ENCODE peak calls at places on chromosome 3, in four cellular contexts. N, F, X and L are unnamed samples.

GRCh38 chr3:74271541-74271940 is 342.9 kb downstream of the CNTN3 start:
- DNase-seq in X (no peak), F (no peak), N (no peak), L (no peak)

GRCh38 chr3:138862924-138863775 is 28.4 kb upstream of the PIK3CB start:
- DNase-seq in N (peak; percentile 29), F (peak; percentile 35), X (peak; percentile 97), L (peak; percentile 62)

GRCh38 chr3:177439729-177440269 is 242.5 kb upstream of the TBL1XR1 start:
- DNase-seq in F (no peak), N (no peak), X (no peak), L (no peak)

GRCh38 chr3:52473031-52473430 is 17.6 kb downstream of the NISCH start:
- DNase-seq in F (no peak), X (no peak), N (no peak), L (no peak)

GRCh38 chr3:71487418-71487817 is 96.1 kb downstream of the FOXP1 start:
- DNase-seq in X (no peak), N (no peak), F (no peak), L (no peak)

GRCh38 chr3:25830373-25831305 is 40.7 kb downstream of the OXSM start:
- DNase-seq in X (no peak), N (no peak), F (no peak), L (no peak)

GRCh38 chr3:134373278-134373941 is 837 bp downstream of the AMOTL2 start:
- DNase-seq in F (peak; percentile 92), N (peak; percentile 74), X (peak; percentile 86), L (no peak)

GRCh38 chr3:52109556-52110380 is 44.5 kb downstream of the POC1A start:
- DNase-seq in N (no peak), F (no peak), X (no peak), L (no peak)

GRCh38 chr3:102688556-102688930 is 253.7 kb downstream of the ZPLD1 start:
- DNase-seq in X (no peak), N (no peak), F (no peak), L (no peak)

GRCh38 chr3:54882114-54882833 is 45.6 kb downstream of the LRTM1 start:
- DNase-seq in N (no peak), F (no peak), X (no peak), L (no peak)

GRCh38 chr3:132549890-132550578 is 47.0 kb upstream of the ACKR4 start:
- DNase-seq in N (no peak), F (no peak), X (no peak), L (no peak)

GRCh38 chr3:70853161-70853560 is 540.7 kb upstream of the MDFIC2 start:
- DNase-seq in N (no peak), X (no peak), F (no peak), L (no peak)

GRCh38 chr3:141127344-141128125 is 76.4 kb downstream of the SPSB4 start:
- DNase-seq in N (no peak), X (no peak), F (no peak), L (no peak)

GRCh38 chr3:170585008-170585936 is 603 bp downstream of the SLC7A14 start:
- DNase-seq in N (no peak), X (no peak), F (peak; percentile 45), L (no peak)

GRCh38 chr3:86991840-86992430 is 986 bp upstream of the VGLL3 start:
- DNase-seq in X (no peak), N (no peak), F (no peak), L (no peak)

GRCh38 chr3:38401563-38401962 is 52.1 kb upstream of the ACVR2B start:
- DNase-seq in F (no peak), X (no peak), N (no peak), L (no peak)

GRCh38 chr3:81466161-81466560 is 295.3 kb downstream of the GBE1 start:
- DNase-seq in X (no peak), F (no peak), N (no peak), L (no peak)

GRCh38 chr3:12681586-12682371 is 17.9 kb upstream of the RAF1 start:
- DNase-seq in X (no peak), F (no peak), N (no peak), L (no peak)

GRCh38 chr3:173911446-173911845 is 513.9 kb downstream of the NLGN1 start:
- DNase-seq in F (no peak), N (no peak), X (no peak), L (no peak)

GRCh38 chr3:197031315-197032285 is 2.0 kb upstream of the MELTF start:
- DNase-seq in N (no peak), F (no peak), X (peak; percentile 96), L (peak; percentile 93)

GRCh38 chr3:46135475-46135874 is 72.6 kb downstream of the CCR1 start:
- DNase-seq in N (no peak), F (no peak), X (no peak), L (no peak)

GRCh38 chr3:99505646-99506269 is 132.6 kb upstream of the COL8A1 start:
- DNase-seq in F (no peak), X (no peak), N (no peak), L (peak; percentile 0)

GRCh38 chr3:167729591-167729990 is 5.1 kb downstream of the PDCD10 start:
- DNase-seq in N (no peak), F (no peak), X (no peak), L (no peak)

GRCh38 chr3:20066848-20067617 is 26.8 kb downstream of the KAT2B start:
- DNase-seq in X (no peak), N (no peak), F (no peak), L (no peak)

GRCh38 chr3:12972791-12973702 is 100.2 kb downstream of the IQSEC1 start:
- DNase-seq in X (no peak), N (no peak), F (no peak), L (no peak)

GRCh38 chr3:73255609-73256029 is 194.2 kb downstream of the EBLN2 start:
- DNase-seq in N (peak; percentile 62), X (no peak), F (no peak), L (peak; percentile 72)

GRCh38 chr3:42128526-42128925 is 37.4 kb downstream of the TRAK1 start:
- DNase-seq in X (no peak), N (no peak), F (no peak), L (no peak)

GRCh38 chr3:16067837-16068471 is 106.5 kb upstream of the GALNT15 start:
- DNase-seq in X (no peak), F (no peak), N (peak; percentile 15), L (no peak)
- TF ChIP-seq ELF4 in X (no peak), F (no peak), N (no peak), L (no peak)

DNA sequence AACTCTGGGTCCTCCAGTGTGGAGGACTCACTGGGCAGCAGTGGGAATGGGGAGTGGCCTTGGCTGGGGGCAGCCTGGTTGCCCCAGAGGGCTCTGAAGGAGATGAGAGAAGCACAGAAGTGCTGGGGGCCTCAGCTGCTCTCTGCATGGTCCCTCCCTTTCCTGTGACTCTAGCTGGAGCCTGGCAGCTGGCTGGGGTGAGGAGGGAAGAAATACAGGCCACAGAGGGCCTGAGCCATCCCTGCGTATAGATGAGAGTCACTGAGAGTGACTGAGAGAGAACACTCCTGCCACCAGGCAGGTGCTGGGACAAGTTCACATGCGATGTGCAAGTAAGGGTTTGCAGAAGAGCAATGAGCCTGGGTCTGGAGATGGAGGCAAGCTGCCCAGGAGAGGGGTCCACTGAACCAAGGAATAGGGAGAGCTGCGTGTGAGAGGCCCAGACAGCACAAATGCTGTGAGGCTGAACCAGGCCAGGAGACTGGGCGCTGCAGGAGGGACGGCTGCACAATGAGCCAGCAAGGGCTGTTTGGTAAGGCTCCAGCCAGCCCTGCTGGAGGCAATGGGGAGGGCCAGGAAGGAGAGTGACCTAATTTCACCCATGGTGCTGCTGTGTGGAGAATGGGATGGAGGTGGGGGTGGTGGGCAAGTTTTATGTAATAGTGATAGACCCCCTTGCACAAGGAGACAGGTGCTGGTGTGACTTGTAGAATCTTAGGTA is 87.2 kb downstream of the CLSTN2 start:
- DNase-seq in F (no peak), N (no peak), X (no peak), L (no peak)
- TF ChIP-seq ELF4 in F (no peak), N (no peak), X (no peak), L (no peak)

DNA sequence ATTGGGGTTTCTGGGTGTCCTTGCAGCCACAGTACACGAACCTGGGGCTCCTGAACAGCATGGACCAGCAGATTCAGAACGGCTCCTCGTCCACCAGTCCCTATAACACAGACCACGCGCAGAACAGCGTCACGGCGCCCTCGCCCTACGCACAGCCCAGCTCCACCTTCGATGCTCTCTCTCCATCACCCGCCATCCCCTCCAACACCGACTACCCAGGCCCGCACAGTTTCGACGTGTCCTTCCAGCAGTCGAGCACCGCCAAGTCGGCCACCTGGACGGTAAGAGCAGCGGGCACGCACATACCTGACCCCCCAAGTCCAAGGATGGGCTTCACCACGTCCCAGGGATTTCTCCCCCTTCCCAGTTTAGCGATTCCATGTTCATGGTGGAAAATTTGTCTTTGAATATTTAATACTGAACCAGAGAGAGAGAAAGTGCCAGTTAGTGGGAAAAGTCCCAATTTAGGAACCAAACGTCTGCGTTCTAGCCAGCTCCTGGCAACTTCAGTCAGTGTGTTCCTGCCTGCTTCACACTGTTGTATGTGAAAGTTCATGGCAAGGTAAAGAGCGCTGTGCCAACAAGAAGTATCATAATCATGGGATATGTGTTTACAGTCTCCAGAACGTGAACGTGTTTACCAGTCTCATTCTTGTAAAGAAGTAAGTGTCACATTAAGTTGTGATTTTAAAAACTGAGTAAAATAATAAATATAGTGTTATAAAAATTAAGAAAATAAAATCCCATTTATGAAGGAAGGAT is 177.2 kb downstream of the TP63 start:
- DNase-seq in X (no peak), N (no peak), F (no peak), L (no peak)
- TF ChIP-seq ELF4 in X (no peak), N (no peak), F (no peak), L (no peak)

GRCh38 chr3:16550305-16550675 is 36.8 kb upstream of the RFTN1 start:
- DNase-seq in X (no peak), N (no peak), F (no peak), L (no peak)
- TF ChIP-seq ELF4 in X (no peak), N (no peak), F (no peak), L (no peak)